ENCODE peak calls at places on chromosomes 13 and 19, in nine cellular contexts. X is colonic mucosa, Y is GM06990, B is BE2C, N is RWPE2, M is OCI-LY7, H is left ventricle myocardium inferior, R is pancreas, A is IMR-90. C is an unnamed sample. For H3K36me3, the result is how much of the 10 kb centered on the place peaks cover.

GRCh38 chr19:22116760-22117159 is 64.5 kb downstream of the ZNF257 start:
- DNase-seq in X (no peak), Y (no peak), B (no peak), N (no peak), M (no peak), H (no peak), R (no peak), A (no peak), C (no peak)

GRCh38 chr19:48489608-48490216 is 20.5 kb downstream of the CYTH2 start:
- DNase-seq in X (peak), Y (peak), B (peak), N (peak), M (peak), H (peak), R (peak), A (peak), C (peak)

GRCh38 chr13:97852181-97852874 is 101.1 kb upstream of the IPO5 start:
- DNase-seq in X (no peak), Y (no peak), B (no peak), N (no peak), M (no peak), H (no peak), R (no peak), A (no peak), C (no peak)

GRCh38 chr19:5436101-5436947 is 18.9 kb upstream of the ZNRF4 start:
- DNase-seq in X (no peak), Y (peak), B (peak), N (no peak), M (no peak), H (no peak), R (no peak), A (peak), C (peak)

GRCh38 chr19:10001899-10002298 is 8.4 kb downstream of the COL5A3 start:
- DNase-seq in X (peak), Y (no peak), B (no peak), N (no peak), M (no peak), H (peak), R (peak), A (no peak), C (no peak)

GRCh38 chr13:76307157-76307556 is 579.0 kb downstream of the KCTD12 start:
- DNase-seq in X (no peak), Y (no peak), B (no peak), N (no peak), M (no peak), H (no peak), R (no peak), A (peak), C (peak)

GRCh38 chr13:84481958-84482357 is 599.7 kb upstream of the SLITRK1 start:
- DNase-seq in X (no peak), Y (no peak), B (no peak), N (no peak), M (no peak), H (no peak), R (no peak), A (peak), C (peak)

GRCh38 chr13:48304132-48304876 is 753 bp downstream of the RB1 start:
- DNase-seq in X (peak), Y (peak), B (peak), N (no peak), M (peak), H (peak), R (no peak), A (peak), C (peak)

GRCh38 chr13:50485979-50486935 is 357.2 kb downstream of the DLEU7 start:
- DNase-seq in X (no peak), Y (no peak), B (peak), N (no peak), M (no peak), H (no peak), R (no peak), A (peak), C (peak)

GRCh38 chr13:108037348-108037747 is 178.0 kb downstream of the LIG4 start:
- DNase-seq in X (no peak), Y (no peak), B (no peak), N (no peak), M (no peak), H (no peak), R (no peak), A (no peak), C (no peak)

GRCh38 chr13:71039440-71039839 is 827.6 kb downstream of the DACH1 start:
- DNase-seq in X (no peak), Y (no peak), B (no peak), N (no peak), M (no peak), H (no peak), R (no peak), A (no peak), C (no peak)

GRCh38 chr19:45499196-45500180 is 1.2 kb downstream of the PPM1N start:
- DNase-seq in X (peak), Y (peak), B (peak), N (no peak), M (peak), H (no peak), R (no peak), A (no peak), C (no peak)

GRCh38 chr19:13047374-13047773 is 52.1 kb downstream of the NFIX start:
- DNase-seq in X (no peak), Y (no peak), B (no peak), N (no peak), M (no peak), H (no peak), R (no peak), A (no peak), C (no peak)

GRCh38 chr13:85367887-85368286 is 431.3 kb downstream of the SLITRK6 start:
- DNase-seq in X (no peak), Y (no peak), B (no peak), N (no peak), M (no peak), H (no peak), R (no peak), A (peak), C (peak)

GRCh38 chr13:97165527-97166425 is 56.4 kb upstream of the MBNL2 start:
- DNase-seq in X (no peak), Y (no peak), B (no peak), N (no peak), M (no peak), H (no peak), R (no peak), A (no peak), C (no peak)

GRCh38 chr13:113648218-113648615 is 9.8 kb downstream of the ATP4B start:
- DNase-seq in X (no peak), Y (no peak), B (peak), N (no peak), M (no peak), H (peak), R (peak), A (no peak), C (no peak)

GRCh38 chr13:59088716-59089115 is 1075.0 kb downstream of the DIAPH3 start:
- DNase-seq in X (no peak), Y (no peak), B (no peak), N (no peak), M (no peak), H (no peak), R (no peak), A (peak), C (peak)

GRCh38 chr13:44715287-44716224 is 139.4 kb upstream of the TSC22D1 start:
- DNase-seq in X (no peak), Y (no peak), B (peak), N (no peak), M (no peak), H (no peak), R (no peak), A (no peak), C (no peak)

GRCh38 chr13:112062619-112063308 is 4.2 kb upstream of the SOX1 start:
- DNase-seq in X (no peak), Y (no peak), B (no peak), N (no peak), M (no peak), H (no peak), R (no peak), A (no peak), C (no peak)

GRCh38 chr19:58575183-58576041 is 2.3 kb upstream of the MZF1 start:
- DNase-seq in X (peak), Y (peak), B (peak), N (peak), M (peak), H (peak), R (peak), A (peak), C (peak)

GRCh38 chr13:50358221-50358620 is 343.0 kb downstream of the KCNRG start:
- DNase-seq in X (no peak), Y (no peak), B (no peak), N (no peak), M (no peak), H (no peak), R (no peak), A (no peak), C (peak)

GRCh38 chr19:677601-678380 is 1.6 kb downstream of the FSTL3 start:
- DNase-seq in X (no peak), Y (no peak), B (no peak), N (no peak), M (peak), H (no peak), R (no peak), A (no peak), C (peak)
- H3K4me3 ChIP-seq in X (no peak), Y (peak), B (no peak), N (peak), M (no peak), H (peak), R (no peak), A (peak), C (peak)

DNA sequence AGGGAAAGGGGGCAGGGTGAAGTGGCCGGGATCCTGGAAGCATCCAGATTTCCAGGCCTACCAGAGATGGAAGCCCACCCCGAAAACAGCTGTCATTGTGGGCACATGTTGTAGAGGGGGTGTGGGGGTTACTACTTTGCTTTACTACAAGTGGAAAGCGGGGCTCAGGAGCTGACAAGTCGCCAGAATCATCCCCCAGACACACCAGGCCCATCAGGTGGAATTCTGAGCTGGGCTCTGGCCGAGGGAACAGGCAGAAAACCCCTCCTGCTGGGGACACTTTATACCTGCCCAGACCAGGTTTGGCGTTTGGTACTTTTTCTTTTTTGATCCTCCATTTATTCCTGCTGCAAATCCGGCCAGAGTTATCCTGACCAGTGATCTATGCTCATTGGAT is 3.8 kb downstream of the CDX2 start:
- DNase-seq in X (peak), Y (no peak), B (no peak), N (no peak), M (no peak), H (no peak), R (no peak), A (no peak), C (no peak)
- TF ChIP-seq CTCF in X (no peak), Y (no peak), B (no peak), N (no peak), M (no peak), H (no peak), R (no peak), A (no peak), C (no peak)

GRCh38 chr19:52351512-52351911 is 15.5 kb downstream of the ZNF610 start:
- DNase-seq in X (no peak), Y (no peak), B (no peak), N (no peak), M (peak), H (no peak), R (no peak), A (no peak), C (no peak)
- H3K36me3 ChIP-seq in X (under half), Y (under half), B (under half), N (under half), M (under half), H (half or more), R (under half), A (half or more), C (under half)

GRCh38 chr19:51530616-51531015 is 854 bp downstream of the SIGLEC6 start:
- DNase-seq in X (no peak), Y (no peak), B (no peak), N (no peak), M (no peak), H (no peak), R (no peak), A (no peak), C (no peak)

GRCh38 chr19:51525731-51526130 is 5.7 kb downstream of the SIGLEC6 start:
- DNase-seq in X (no peak), Y (no peak), B (no peak), N (no peak), M (no peak), H (no peak), R (no peak), A (no peak), C (no peak)

GRCh38 chr19:51535535-51535934 is 4.1 kb upstream of the SIGLEC6 start:
- DNase-seq in X (no peak), Y (no peak), B (no peak), N (no peak), M (no peak), H (no peak), R (no peak), A (no peak), C (no peak)

GRCh38 chr19:51529301-51529700 is 2.2 kb downstream of the SIGLEC6 start:
- DNase-seq in X (no peak), Y (no peak), B (no peak), N (no peak), M (no peak), H (no peak), R (no peak), A (no peak), C (no peak)

DNA sequence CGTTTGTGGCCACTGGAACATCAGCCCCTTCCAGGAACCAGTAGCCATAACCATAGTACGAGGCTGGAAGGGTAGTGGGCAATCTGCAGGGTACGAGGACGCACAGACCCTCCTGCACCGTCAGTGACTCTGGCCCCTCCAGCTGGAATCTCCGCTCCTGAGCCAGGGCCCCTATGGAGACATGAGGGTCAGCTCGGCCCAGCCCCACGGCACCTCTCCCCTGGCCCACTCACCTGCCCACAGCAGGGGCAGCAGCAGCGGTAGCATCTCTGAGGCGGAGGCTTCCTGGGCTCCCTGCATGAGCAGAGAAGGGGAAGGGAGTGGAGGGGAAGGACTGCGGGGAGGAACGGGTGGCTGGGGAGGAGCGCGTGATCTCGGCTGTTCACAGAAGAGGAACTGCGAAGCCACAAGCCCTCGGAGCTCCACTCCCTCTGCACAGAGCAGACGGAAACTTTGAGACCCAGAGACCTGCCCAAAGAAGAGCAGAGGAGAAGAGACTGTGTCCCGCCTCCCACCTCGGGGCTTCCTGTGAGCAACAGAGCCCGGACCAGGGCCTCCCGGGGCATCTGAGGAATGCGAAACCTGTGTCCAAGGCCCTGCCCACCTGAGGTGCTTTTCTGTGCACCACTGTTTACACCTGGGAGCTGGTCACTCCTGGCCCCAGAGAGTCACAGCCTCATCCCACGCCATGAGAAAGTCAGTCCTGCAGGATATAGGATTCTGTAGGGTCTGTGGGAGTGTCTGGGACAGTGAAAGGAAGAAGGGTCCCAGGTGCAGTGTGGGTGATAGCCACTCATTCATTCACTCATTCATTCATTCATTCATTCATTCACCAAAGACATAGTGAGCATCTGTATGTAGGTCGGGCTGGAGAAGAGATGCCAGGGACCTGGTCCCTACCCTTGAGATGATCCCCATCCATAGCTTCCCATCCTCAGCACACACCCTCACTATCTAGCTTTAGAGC is at the start of gene SIGLEC6:
- DNase-seq in X (peak), Y (peak), B (no peak), N (no peak), M (peak), H (peak), R (no peak), A (no peak), C (no peak)
- H3K4me3 ChIP-seq in X (no peak), Y (no peak), B (no peak), N (no peak), M (no peak), H (no peak), R (no peak), A (no peak), C (no peak)

GRCh38 chr13:35876601-35877000 is 254.6 kb downstream of the DCLK1 start:
- DNase-seq in X (no peak), Y (no peak), B (no peak), N (no peak), M (no peak), H (no peak), R (no peak), A (no peak), C (no peak)

GRCh38 chr13:35882722-35883497 is 248.3 kb downstream of the DCLK1 start:
- DNase-seq in X (no peak), Y (no peak), B (no peak), N (no peak), M (no peak), H (no peak), R (no peak), A (peak), C (peak)

GRCh38 chr13:35881360-35881759 is 249.8 kb downstream of the DCLK1 start:
- DNase-seq in X (no peak), Y (no peak), B (no peak), N (no peak), M (no peak), H (no peak), R (no peak), A (peak), C (no peak)

GRCh38 chr13:35874704-35875103 is 256.5 kb downstream of the DCLK1 start:
- DNase-seq in X (no peak), Y (no peak), B (no peak), N (no peak), M (no peak), H (peak), R (no peak), A (no peak), C (no peak)

GRCh38 chr13:35879111-35879510 is 252.1 kb downstream of the DCLK1 start:
- DNase-seq in X (no peak), Y (no peak), B (no peak), N (no peak), M (no peak), H (no peak), R (no peak), A (no peak), C (no peak)
- TF ChIP-seq CTCF in X (no peak), Y (no peak), B (no peak), N (no peak), M (no peak), H (no peak), R (no peak), A (no peak), C (no peak)

GRCh38 chr19:2556221-2557092 is 80.5 kb downstream of the GADD45B start:
- DNase-seq in X (no peak), Y (no peak), B (no peak), N (no peak), M (no peak), H (peak), R (peak), A (no peak), C (no peak)

GRCh38 chr19:2554856-2555255 is 78.9 kb downstream of the GADD45B start:
- DNase-seq in X (no peak), Y (no peak), B (no peak), N (no peak), M (no peak), H (peak), R (no peak), A (peak), C (no peak)

GRCh38 chr19:2553510-2553909 is 77.6 kb downstream of the GADD45B start:
- DNase-seq in X (no peak), Y (no peak), B (no peak), N (no peak), M (no peak), H (no peak), R (no peak), A (no peak), C (no peak)

GRCh38 chr19:2557093-2557440 is 81.1 kb downstream of the GADD45B start:
- DNase-seq in X (no peak), Y (no peak), B (no peak), N (no peak), M (no peak), H (peak), R (no peak), A (no peak), C (no peak)

DNA sequence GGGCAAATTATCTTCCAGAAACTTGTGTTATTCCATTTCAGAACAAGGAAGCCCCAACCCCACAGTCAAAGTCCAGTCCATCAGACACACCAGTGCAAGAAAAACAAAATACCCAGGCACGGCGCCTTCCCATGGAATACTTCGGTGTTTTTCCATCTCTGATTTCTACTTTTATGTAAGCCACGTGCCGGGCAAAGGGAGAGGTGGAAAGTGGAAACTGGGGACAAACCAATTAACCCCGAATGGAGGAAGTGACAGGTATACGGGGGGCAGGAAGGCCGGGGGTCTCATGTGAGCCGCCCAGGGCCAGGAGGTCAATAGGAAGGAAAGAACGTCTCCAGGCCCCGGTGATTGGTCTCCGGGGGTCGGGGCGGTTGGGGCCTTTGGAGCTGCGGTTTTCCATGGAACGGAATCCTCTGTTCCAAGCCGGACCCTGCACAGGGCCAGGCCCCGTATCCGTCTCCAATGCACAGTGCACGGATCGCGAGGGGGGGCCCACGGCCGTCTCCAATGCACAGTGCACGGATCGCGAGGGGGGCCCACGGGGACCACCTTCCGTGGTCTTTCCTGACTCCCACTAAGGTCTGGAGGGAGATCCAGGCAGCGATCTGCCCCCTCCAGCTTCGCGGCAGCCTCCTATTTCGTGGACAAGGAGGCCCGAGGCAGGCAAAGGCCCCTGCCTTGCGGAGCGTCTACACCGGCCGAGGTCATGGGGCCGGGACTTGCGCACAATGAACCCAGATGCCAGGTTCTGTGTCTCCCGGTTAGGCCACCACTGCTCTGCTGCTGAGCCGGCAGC is 79.7 kb downstream of the GADD45B start:
- DNase-seq in X (no peak), Y (no peak), B (no peak), N (no peak), M (no peak), H (peak), R (peak), A (no peak), C (no peak)
- H3K36me3 ChIP-seq in X (under half), Y (under half), B (under half), N (under half), M (under half), H (under half), R (under half), A (under half), C (under half)

GRCh38 chr13:24035411-24035810 is 125.1 kb upstream of the SPATA13 start:
- DNase-seq in X (no peak), Y (no peak), B (no peak), N (no peak), M (no peak), H (no peak), R (no peak), A (no peak), C (no peak)

GRCh38 chr13:24036115-24036514 is 124.4 kb upstream of the SPATA13 start:
- DNase-seq in X (no peak), Y (no peak), B (no peak), N (no peak), M (no peak), H (no peak), R (no peak), A (peak), C (no peak)

GRCh38 chr13:24032252-24032651 is 128.3 kb upstream of the SPATA13 start:
- DNase-seq in X (no peak), Y (no peak), B (no peak), N (no peak), M (no peak), H (no peak), R (no peak), A (peak), C (peak)

GRCh38 chr13:24032674-24033073 is 127.8 kb upstream of the SPATA13 start:
- DNase-seq in X (no peak), Y (no peak), B (no peak), N (no peak), M (no peak), H (no peak), R (no peak), A (peak), C (no peak)

GRCh38 chr13:24033527-24034302 is 126.8 kb upstream of the SPATA13 start:
- DNase-seq in X (no peak), Y (no peak), B (no peak), N (no peak), M (no peak), H (no peak), R (no peak), A (peak), C (peak)
- H3K4me3 ChIP-seq in X (no peak), Y (no peak), B (no peak), N (no peak), M (no peak), H (no peak), R (no peak), A (no peak), C (no peak)

C was measured in brain microvascular endothelial cell.